ENCODE peak calls at places on chromosomes 11 and 22, in eight cellular contexts. R is IMR-90, Y is right lobe of liver, N is uterus, O is heart left ventricle, W is HAP-1, X is GM23248, S is A549. F is an unnamed sample. For H3K4me1, the result is how much of the 10 kb centered on the place peaks cover.

GRCh38 chr11:77151804-77152513 is 23.9 kb downstream of the MYO7A start:
- DNase-seq in R (peak), Y (peak), N (no peak), O (no peak), W (no peak), X (no peak), S (no peak), F (peak)

GRCh38 chr22:19016081-19016480 is 80.0 kb upstream of the PRODH start:
- DNase-seq in R (no peak), Y (no peak), N (no peak), O (no peak), W (no peak), X (no peak), S (no peak), F (no peak)

GRCh38 chr22:49239264-49240015 is 588.2 kb downstream of the BRD1 start:
- DNase-seq in R (no peak), Y (no peak), N (no peak), O (no peak), W (no peak), X (no peak), S (no peak), F (no peak)

GRCh38 chr11:106160494-106160893 is 83.0 kb downstream of the AASDHPPT start:
- DNase-seq in R (no peak), Y (no peak), N (no peak), O (no peak), W (no peak), X (peak), S (no peak), F (no peak)

GRCh38 chr11:42958635-42959034 is 353.2 kb upstream of the API5 start:
- DNase-seq in R (no peak), Y (no peak), N (no peak), O (no peak), W (no peak), X (no peak), S (no peak), F (no peak)

GRCh38 chr22:50625568-50626313 is 2.2 kb downstream of the ARSA start:
- DNase-seq in R (no peak), Y (no peak), N (no peak), O (no peak), W (no peak), X (no peak), S (no peak), F (no peak)

GRCh38 chr11:8839306-8839956 is 71.6 kb upstream of the AKIP1 start:
- DNase-seq in R (no peak), Y (no peak), N (no peak), O (no peak), W (no peak), X (no peak), S (no peak), F (no peak)

GRCh38 chr22:46077669-46078099 is 72.6 kb upstream of the PPARA start:
- DNase-seq in R (no peak), Y (no peak), N (peak), O (peak), W (no peak), X (peak), S (no peak), F (peak)

GRCh38 chr11:68517121-68517741 is 56.7 kb downstream of the PPP6R3 start:
- DNase-seq in R (no peak), Y (no peak), N (no peak), O (no peak), W (peak), X (no peak), S (no peak), F (no peak)

GRCh38 chr22:36954251-36955014 is 41.0 kb downstream of the CSF2RB start:
- DNase-seq in R (no peak), Y (no peak), N (no peak), O (no peak), W (no peak), X (no peak), S (no peak), F (no peak)

GRCh38 chr11:120142072-120142423 is 4.1 kb upstream of the TRIM29 start:
- DNase-seq in R (no peak), Y (no peak), N (no peak), O (no peak), W (no peak), X (no peak), S (no peak), F (no peak)

GRCh38 chr11:697028-697491 is 1.4 kb downstream of the TMEM80 start:
- DNase-seq in R (peak), Y (no peak), N (no peak), O (no peak), W (no peak), X (peak), S (no peak), F (no peak)

GRCh38 chr11:29190313-29190712 is 826.5 kb downstream of the KCNA4 start:
- DNase-seq in R (no peak), Y (no peak), N (no peak), O (no peak), W (no peak), X (no peak), S (no peak), F (no peak)

GRCh38 chr11:46064221-46064620 is 57.0 kb downstream of the PHF21A start:
- DNase-seq in R (peak), Y (no peak), N (no peak), O (no peak), W (no peak), X (peak), S (no peak), F (no peak)

GRCh38 chr11:94658386-94658785 is 91.2 kb downstream of the PIWIL4 start:
- DNase-seq in R (no peak), Y (no peak), N (peak), O (peak), W (no peak), X (no peak), S (no peak), F (no peak)

GRCh38 chr11:121337740-121338272 is 45.2 kb downstream of the SC5D start:
- DNase-seq in R (no peak), Y (no peak), N (no peak), O (no peak), W (no peak), X (no peak), S (no peak), F (no peak)

GRCh38 chr11:85742873-85743275 is 56.9 kb upstream of the CCDC89 start:
- DNase-seq in R (no peak), Y (no peak), N (no peak), O (no peak), W (no peak), X (no peak), S (no peak), F (no peak)

GRCh38 chr22:22047776-22048175 is 65.2 kb upstream of the TOP3B start:
- DNase-seq in R (no peak), Y (no peak), N (no peak), O (no peak), W (no peak), X (no peak), S (no peak), F (no peak)

GRCh38 chr11:35337136-35337918 is 82.0 kb downstream of the SLC1A2 start:
- DNase-seq in R (peak), Y (no peak), N (no peak), O (no peak), W (no peak), X (peak), S (peak), F (no peak)

GRCh38 chr11:82797595-82797971 is 63.9 kb upstream of the FAM181B start:
- DNase-seq in R (no peak), Y (no peak), N (no peak), O (no peak), W (no peak), X (no peak), S (no peak), F (no peak)

GRCh38 chr11:44987506-44987905 is 36.8 kb upstream of the TP53I11 start:
- DNase-seq in R (no peak), Y (no peak), N (no peak), O (no peak), W (no peak), X (no peak), S (no peak), F (no peak)

GRCh38 chr22:28424427-28425080 is 255.1 kb downstream of the TTC28 start:
- DNase-seq in R (peak), Y (no peak), N (no peak), O (no peak), W (peak), X (peak), S (no peak), F (no peak)

GRCh38 chr11:64281957-64282770 is 2.3 kb downstream of the BAD start:
- DNase-seq in R (no peak), Y (no peak), N (no peak), O (no peak), W (no peak), X (no peak), S (no peak), F (no peak)

GRCh38 chr11:5123802-5124521 is 14.2 kb downstream of the OR52A5 start:
- DNase-seq in R (peak), Y (peak), N (peak), O (peak), W (peak), X (peak), S (peak), F (peak)

GRCh38 chr11:1744137-1744878 is 6.1 kb downstream of the IFITM10 start:
- DNase-seq in R (no peak), Y (peak), N (no peak), O (no peak), W (no peak), X (peak), S (no peak), F (no peak)

GRCh38 chr11:61814958-61815789 is 1.6 kb downstream of the FADS1 start:
- DNase-seq in R (peak), Y (peak), N (peak), O (peak), W (peak), X (peak), S (peak), F (peak)

GRCh38 chr22:30810105-30810504 is 115.4 kb downstream of the OSBP2 start:
- DNase-seq in R (no peak), Y (no peak), N (no peak), O (no peak), W (no peak), X (no peak), S (no peak), F (no peak)

GRCh38 chr11:112289588-112290461 is 29.2 kb upstream of the PLET1 start:
- DNase-seq in R (peak), Y (peak), N (peak), O (peak), W (peak), X (peak), S (peak), F (peak)

GRCh38 chr11:28836285-28837081 is 728.3 kb downstream of the METTL15 start:
- DNase-seq in R (peak), Y (no peak), N (no peak), O (no peak), W (no peak), X (peak), S (peak), F (no peak)

DNA sequence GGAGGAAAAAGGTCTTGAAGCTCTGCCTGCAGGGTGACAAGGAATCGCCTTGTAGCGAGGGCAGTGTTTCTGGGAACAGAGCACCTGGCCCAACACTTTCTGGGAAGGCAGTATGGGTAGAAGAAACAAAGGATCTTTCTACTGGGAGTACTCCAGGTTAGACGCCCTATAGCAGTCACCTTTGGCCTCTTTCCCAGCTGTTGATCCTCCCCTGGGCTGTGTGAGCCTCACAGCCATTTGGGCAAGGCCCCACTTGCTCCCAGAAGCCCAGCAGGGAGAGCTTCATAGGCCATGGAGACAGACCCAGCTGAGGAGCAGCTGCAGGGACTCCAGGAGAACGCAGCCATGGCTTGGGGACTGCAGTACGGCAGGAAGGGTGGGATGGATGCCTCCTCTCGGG is 1.2 kb downstream of the SLCO2B1 start:
- DNase-seq in R (no peak), Y (no peak), N (no peak), O (peak), W (no peak), X (no peak), S (no peak), F (no peak)
- H3K4me1 ChIP-seq in R (under half), Y (half or more), N (under half), O (under half), W (under half), X (under half), S (under half), F (half or more)

DNA sequence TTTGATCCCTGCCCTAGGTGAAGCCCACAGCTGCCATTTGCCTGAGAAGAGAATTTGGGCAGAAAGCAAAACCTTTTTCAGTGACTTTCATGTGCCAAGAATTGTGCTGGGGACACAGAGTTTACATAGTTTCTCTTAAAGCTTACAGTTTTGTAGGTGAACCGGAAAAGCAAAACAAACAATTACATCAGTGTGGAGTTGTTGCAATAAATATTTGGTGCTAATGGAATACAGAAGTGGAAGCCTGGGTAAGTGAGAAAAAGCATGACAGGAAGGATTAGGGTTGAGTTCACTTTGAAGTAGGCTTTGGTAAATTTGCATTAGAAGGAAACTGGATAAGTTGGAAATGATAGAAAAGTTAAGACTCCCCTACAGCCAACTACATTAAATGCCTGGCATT is 82.7 kb downstream of the RASSF10 start:
- DNase-seq in R (no peak), Y (no peak), N (no peak), O (no peak), W (no peak), X (no peak), S (no peak), F (no peak)
- H3K4me3 ChIP-seq in R (no peak), Y (no peak), N (no peak), O (no peak), W (no peak), X (no peak), S (no peak), F (no peak)

GRCh38 chr22:40414306-40414705 is 43.9 kb downstream of the SGSM3 start:
- DNase-seq in R (peak), Y (no peak), N (no peak), O (no peak), W (no peak), X (peak), S (no peak), F (no peak)

GRCh38 chr22:40416267-40416570 is 45.8 kb downstream of the SGSM3 start:
- DNase-seq in R (no peak), Y (no peak), N (no peak), O (no peak), W (no peak), X (no peak), S (no peak), F (no peak)

GRCh38 chr22:40413873-40414272 is 43.5 kb downstream of the SGSM3 start:
- DNase-seq in R (no peak), Y (no peak), N (no peak), O (no peak), W (no peak), X (no peak), S (no peak), F (no peak)

GRCh38 chr22:40415531-40416266 is 45.3 kb downstream of the SGSM3 start:
- DNase-seq in R (peak), Y (peak), N (no peak), O (peak), W (no peak), X (no peak), S (no peak), F (no peak)

DNA sequence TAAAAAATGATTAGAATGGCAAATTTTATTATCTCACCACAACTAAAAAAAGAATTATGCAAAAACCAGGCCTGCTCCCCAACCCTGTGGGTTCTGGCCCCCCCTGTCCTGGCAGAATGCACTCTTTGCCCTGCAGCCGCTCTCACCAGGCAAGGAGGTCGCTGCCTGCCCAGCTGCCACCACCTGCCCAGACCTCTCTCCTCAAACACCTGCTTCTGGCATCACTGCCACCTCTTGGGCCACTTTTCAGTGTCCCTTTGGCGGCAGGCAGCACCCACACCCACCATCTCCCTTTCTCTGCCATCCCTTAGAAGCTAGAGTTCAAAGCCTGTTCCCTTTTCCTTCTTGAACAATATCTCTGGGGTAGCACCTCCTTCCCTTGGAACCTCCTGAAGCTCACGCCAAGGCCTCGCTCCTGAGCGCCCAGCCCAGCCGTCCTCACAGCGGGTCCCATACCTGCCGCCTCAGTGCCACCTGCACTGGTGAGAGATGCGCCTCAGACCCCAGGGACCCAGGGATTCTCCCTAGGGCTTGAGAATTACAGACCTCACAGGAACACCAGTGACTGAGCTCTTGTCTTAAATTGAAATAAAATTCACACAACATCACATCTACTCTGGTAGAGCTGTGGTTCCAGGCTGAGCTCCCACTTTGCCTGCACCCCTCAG is 44.6 kb downstream of the SGSM3 start:
- DNase-seq in R (no peak), Y (no peak), N (no peak), O (no peak), W (no peak), X (no peak), S (no peak), F (peak)
- H3K4me1 ChIP-seq in R (under half), Y (under half), N (under half), O (under half), W (under half), X (under half), S (under half), F (under half)

DNA sequence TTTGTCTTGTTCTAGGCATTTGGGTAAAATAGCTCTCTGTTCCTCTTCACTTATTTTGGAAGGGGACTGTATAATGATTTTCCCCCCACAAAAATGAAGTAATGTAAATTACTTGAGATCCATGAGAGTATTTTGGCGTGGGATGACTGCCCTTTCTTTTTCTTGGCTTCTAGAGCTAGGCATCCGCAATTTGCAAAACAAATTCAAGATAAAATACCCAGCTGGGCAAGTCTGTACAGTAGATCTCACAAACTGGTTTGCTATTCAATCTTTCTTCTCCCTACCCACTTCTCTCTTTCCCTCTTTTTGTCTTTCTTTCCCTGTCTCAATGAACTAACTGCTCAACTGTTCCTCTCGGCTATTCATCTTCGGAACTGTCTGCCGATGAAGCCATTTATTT is 75.7 kb upstream of the MTMR2 start:
- DNase-seq in R (no peak), Y (no peak), N (no peak), O (no peak), W (no peak), X (no peak), S (no peak), F (no peak)
- H3K4me3 ChIP-seq in R (no peak), Y (no peak), N (no peak), O (peak), W (no peak), X (no peak), S (no peak), F (no peak)